ENCODE peak calls at places on chromosomes 6 and 20, in nine cellular contexts. One of them, this sample, is unnamed.

GRCh38 chr6:139644821-139645220 is 270.4 kb upstream of the CITED2 start:
- DNase-seq in HepG2: no peak
- DNase-seq in BE2C: no peak
- DNase-seq in pancreas: no peak
- DNase-seq in fibroblast of mammary gland: peak; percentile 29
- DNase-seq in stomach: no peak
- DNase-seq in transverse colon: no peak
- DNase-seq in right atrium auricular region: no peak
- DNase-seq in thoracic aorta: no peak
- DNase-seq in this sample: peak; percentile 76

GRCh38 chr20:56504373-56505005 is 20.1 kb upstream of the FAM209A start:
- DNase-seq in HepG2: no peak
- DNase-seq in BE2C: no peak
- DNase-seq in pancreas: no peak
- DNase-seq in fibroblast of mammary gland: peak; percentile 4
- DNase-seq in stomach: no peak
- DNase-seq in transverse colon: no peak
- DNase-seq in right atrium auricular region: no peak
- DNase-seq in thoracic aorta: no peak
- DNase-seq in this sample: no peak

GRCh38 chr6:7112741-7113313 is 5.1 kb downstream of the RREB1 start:
- DNase-seq in HepG2: peak; percentile 69
- DNase-seq in BE2C: no peak
- DNase-seq in pancreas: no peak
- DNase-seq in fibroblast of mammary gland: no peak
- DNase-seq in stomach: peak; percentile 39
- DNase-seq in transverse colon: peak; percentile 44
- DNase-seq in right atrium auricular region: no peak
- DNase-seq in thoracic aorta: no peak
- DNase-seq in this sample: no peak

GRCh38 chr6:6438286-6438685 is 117.8 kb upstream of the F13A1 start:
- DNase-seq in HepG2: no peak
- DNase-seq in BE2C: no peak
- DNase-seq in pancreas: no peak
- DNase-seq in fibroblast of mammary gland: peak; percentile 4
- DNase-seq in stomach: no peak
- DNase-seq in transverse colon: no peak
- DNase-seq in right atrium auricular region: no peak
- DNase-seq in thoracic aorta: no peak
- DNase-seq in this sample: no peak

GRCh38 chr6:73409395-73409794 is 14.8 kb downstream of the DDX43 start:
- DNase-seq in HepG2: peak; percentile 46
- DNase-seq in BE2C: no peak
- DNase-seq in pancreas: no peak
- DNase-seq in fibroblast of mammary gland: no peak
- DNase-seq in stomach: no peak
- DNase-seq in transverse colon: no peak
- DNase-seq in right atrium auricular region: no peak
- DNase-seq in thoracic aorta: no peak
- DNase-seq in this sample: peak; percentile 18

GRCh38 chr6:165106261-165106660 is 203.1 kb downstream of the C6orf118 start:
- DNase-seq in HepG2: no peak
- DNase-seq in BE2C: no peak
- DNase-seq in pancreas: no peak
- DNase-seq in fibroblast of mammary gland: no peak
- DNase-seq in stomach: no peak
- DNase-seq in transverse colon: no peak
- DNase-seq in right atrium auricular region: no peak
- DNase-seq in thoracic aorta: no peak
- DNase-seq in this sample: no peak

GRCh38 chr6:84514089-84514971 is 250.1 kb downstream of the TBX18 start:
- DNase-seq in HepG2: no peak
- DNase-seq in BE2C: no peak
- DNase-seq in pancreas: no peak
- DNase-seq in fibroblast of mammary gland: no peak
- DNase-seq in stomach: no peak
- DNase-seq in transverse colon: no peak
- DNase-seq in right atrium auricular region: no peak
- DNase-seq in thoracic aorta: no peak
- DNase-seq in this sample: no peak

GRCh38 chr6:109738200-109738599 is 47.1 kb downstream of the FIG4 start:
- DNase-seq in HepG2: no peak
- DNase-seq in BE2C: no peak
- DNase-seq in pancreas: no peak
- DNase-seq in fibroblast of mammary gland: peak; percentile 39
- DNase-seq in stomach: no peak
- DNase-seq in transverse colon: no peak
- DNase-seq in right atrium auricular region: no peak
- DNase-seq in thoracic aorta: no peak
- DNase-seq in this sample: no peak

GRCh38 chr6:137927777-137928218 is 60.7 kb downstream of the TNFAIP3 start:
- DNase-seq in HepG2: no peak
- DNase-seq in BE2C: no peak
- DNase-seq in pancreas: no peak
- DNase-seq in fibroblast of mammary gland: no peak
- DNase-seq in stomach: no peak
- DNase-seq in transverse colon: peak; percentile 47
- DNase-seq in right atrium auricular region: no peak
- DNase-seq in thoracic aorta: no peak
- DNase-seq in this sample: peak; percentile 31

GRCh38 chr20:20452254-20452676 is 84.4 kb downstream of the INSM1 start:
- DNase-seq in HepG2: no peak
- DNase-seq in BE2C: peak; percentile 86
- DNase-seq in pancreas: no peak
- DNase-seq in fibroblast of mammary gland: peak; percentile 76
- DNase-seq in stomach: peak; percentile 45
- DNase-seq in transverse colon: peak; percentile 54
- DNase-seq in right atrium auricular region: no peak
- DNase-seq in thoracic aorta: no peak
- DNase-seq in this sample: peak; percentile 65

GRCh38 chr6:132084811-132085509 is 133.8 kb upstream of the CCN2 start:
- DNase-seq in HepG2: no peak
- DNase-seq in BE2C: no peak
- DNase-seq in pancreas: no peak
- DNase-seq in fibroblast of mammary gland: peak; percentile 81
- DNase-seq in stomach: no peak
- DNase-seq in transverse colon: no peak
- DNase-seq in right atrium auricular region: no peak
- DNase-seq in thoracic aorta: no peak
- DNase-seq in this sample: peak; percentile 93

GRCh38 chr20:63686492-63687321 is 9.7 kb upstream of the TNFRSF6B start:
- DNase-seq in HepG2: no peak
- DNase-seq in BE2C: no peak
- DNase-seq in pancreas: no peak
- DNase-seq in fibroblast of mammary gland: peak; percentile 90
- DNase-seq in stomach: peak; percentile 70
- DNase-seq in transverse colon: peak; percentile 78
- DNase-seq in right atrium auricular region: peak; percentile 95
- DNase-seq in thoracic aorta: peak; percentile 55
- DNase-seq in this sample: peak; percentile 92

GRCh38 chr6:3341467-3341866 is 82.7 kb downstream of the PSMG4 start:
- DNase-seq in HepG2: no peak
- DNase-seq in BE2C: no peak
- DNase-seq in pancreas: no peak
- DNase-seq in fibroblast of mammary gland: peak; percentile 98
- DNase-seq in stomach: no peak
- DNase-seq in transverse colon: no peak
- DNase-seq in right atrium auricular region: peak; percentile 80
- DNase-seq in thoracic aorta: no peak
- DNase-seq in this sample: peak; percentile 90

GRCh38 chr6:39937686-39938333 is 3.5 kb upstream of the MOCS1 start:
- DNase-seq in HepG2: no peak
- DNase-seq in BE2C: no peak
- DNase-seq in pancreas: no peak
- DNase-seq in fibroblast of mammary gland: no peak
- DNase-seq in stomach: no peak
- DNase-seq in transverse colon: no peak
- DNase-seq in right atrium auricular region: no peak
- DNase-seq in thoracic aorta: no peak
- DNase-seq in this sample: no peak

DNA sequence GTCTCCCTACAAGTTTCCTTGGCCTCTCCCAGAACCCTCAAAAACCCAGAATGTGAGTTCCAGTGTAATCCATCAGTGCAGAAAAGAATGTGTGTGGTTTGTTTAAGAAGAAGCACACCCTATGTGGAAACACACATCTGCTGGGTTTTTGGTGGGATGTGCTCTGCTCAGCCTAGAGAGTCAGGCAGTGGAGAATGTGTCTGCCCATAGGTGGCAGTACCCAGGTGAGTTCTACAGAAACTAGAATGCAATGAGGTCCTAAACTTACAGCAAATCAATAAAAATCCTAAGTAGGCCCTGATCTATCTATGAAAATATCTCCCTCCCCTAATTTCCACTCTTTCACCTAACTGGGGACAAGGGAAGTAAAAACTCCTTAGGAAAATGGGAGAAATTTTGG is 437.3 kb downstream of the DHX35 start:
- DNase-seq in HepG2: no peak
- DNase-seq in BE2C: no peak
- DNase-seq in pancreas: no peak
- DNase-seq in fibroblast of mammary gland: no peak
- DNase-seq in stomach: no peak
- DNase-seq in transverse colon: no peak
- DNase-seq in right atrium auricular region: no peak
- DNase-seq in thoracic aorta: no peak
- DNase-seq in this sample: no peak
- TF ChIP-seq CTCF in HepG2: no peak
- TF ChIP-seq CTCF in BE2C: peak; percentile 8
- TF ChIP-seq CTCF in pancreas: no peak
- TF ChIP-seq CTCF in fibroblast of mammary gland: no peak
- TF ChIP-seq CTCF in stomach: no peak
- TF ChIP-seq CTCF in transverse colon: no peak
- TF ChIP-seq CTCF in right atrium auricular region: no peak
- TF ChIP-seq CTCF in thoracic aorta: no peak
- TF ChIP-seq CTCF in this sample: no peak

DNA sequence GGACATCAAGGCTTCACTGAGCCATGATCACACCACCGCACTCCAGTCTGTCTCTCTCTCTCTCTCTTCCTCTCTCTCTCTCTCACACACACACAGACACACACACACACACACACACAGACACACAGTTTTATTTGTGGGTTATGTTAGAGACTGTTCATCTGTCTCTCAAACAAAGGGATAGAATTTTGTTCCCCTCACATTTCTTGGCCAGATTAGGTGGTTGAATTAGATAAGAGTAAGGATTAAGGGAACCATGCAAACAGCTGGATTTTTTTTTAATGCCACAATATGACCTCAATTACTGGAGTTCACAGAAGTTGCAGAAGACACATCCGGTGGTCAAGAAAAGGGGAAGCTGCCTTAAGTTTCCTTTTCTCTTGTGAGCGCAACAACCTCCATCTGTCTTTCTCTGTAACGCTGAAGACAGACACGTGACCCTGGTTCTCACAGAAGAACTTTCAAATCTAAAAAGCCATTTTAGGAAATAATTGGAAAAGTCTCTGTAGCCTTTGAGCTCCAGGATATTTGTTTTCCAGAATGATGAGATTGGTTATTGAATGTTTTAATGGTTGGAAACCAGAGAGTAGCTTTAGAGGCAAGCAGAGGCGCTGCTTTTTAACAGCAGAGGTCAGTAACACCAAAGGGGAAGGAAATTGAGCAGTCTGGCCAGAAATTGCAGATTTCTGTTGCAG is 33.0 kb upstream of the LGSN start:
- DNase-seq in HepG2: peak; percentile 80
- DNase-seq in BE2C: no peak
- DNase-seq in pancreas: no peak
- DNase-seq in fibroblast of mammary gland: peak; percentile 69
- DNase-seq in stomach: peak; percentile 45
- DNase-seq in transverse colon: peak; percentile 37
- DNase-seq in right atrium auricular region: no peak
- DNase-seq in thoracic aorta: no peak
- DNase-seq in this sample: peak; percentile 68
- H3K4me3 ChIP-seq in HepG2: no peak overlapping the region
- H3K4me3 ChIP-seq in BE2C: no peak overlapping the region
- H3K4me3 ChIP-seq in pancreas: no peak overlapping the region
- H3K4me3 ChIP-seq in fibroblast of mammary gland: no peak overlapping the region
- H3K4me3 ChIP-seq in stomach: no peak overlapping the region
- H3K4me3 ChIP-seq in transverse colon: no peak overlapping the region
- H3K4me3 ChIP-seq in right atrium auricular region: no peak overlapping the region
- H3K4me3 ChIP-seq in thoracic aorta: no peak overlapping the region
- H3K4me3 ChIP-seq in this sample: no peak overlapping the region

DNA sequence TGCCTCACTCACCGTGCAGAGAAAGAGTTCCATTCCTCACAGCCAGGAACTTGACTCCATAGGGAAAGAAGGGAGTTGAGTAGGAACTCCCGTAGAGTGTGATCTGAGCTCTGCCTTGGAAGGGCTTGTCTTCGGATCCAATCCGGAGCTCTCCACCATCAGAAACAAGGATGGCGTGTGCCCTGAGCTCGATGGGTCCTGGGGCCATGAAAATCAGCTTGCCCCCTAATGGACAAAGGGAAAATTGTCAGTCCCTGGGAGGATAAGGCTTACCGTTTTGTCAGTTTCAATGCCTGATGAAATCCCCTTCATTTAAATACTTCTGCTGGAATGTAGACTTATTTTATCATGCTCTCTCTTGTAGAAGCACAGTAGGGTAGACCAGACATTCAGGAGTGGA is 153.3 kb downstream of the PKHD1 start:
- DNase-seq in HepG2: peak; percentile 24
- DNase-seq in BE2C: peak; percentile 14
- DNase-seq in pancreas: no peak
- DNase-seq in fibroblast of mammary gland: no peak
- DNase-seq in stomach: no peak
- DNase-seq in transverse colon: no peak
- DNase-seq in right atrium auricular region: no peak
- DNase-seq in thoracic aorta: no peak
- DNase-seq in this sample: no peak
- TF ChIP-seq CTCF in HepG2: peak; percentile 44
- TF ChIP-seq CTCF in BE2C: peak; percentile 59
- TF ChIP-seq CTCF in pancreas: no peak
- TF ChIP-seq CTCF in fibroblast of mammary gland: peak; percentile 9
- TF ChIP-seq CTCF in stomach: no peak
- TF ChIP-seq CTCF in transverse colon: no peak
- TF ChIP-seq CTCF in right atrium auricular region: no peak
- TF ChIP-seq CTCF in thoracic aorta: no peak
- TF ChIP-seq CTCF in this sample: no peak

GRCh38 chr20:58408603-58409246 is 19.7 kb downstream of the VAPB start:
- DNase-seq in HepG2: peak; percentile 88
- DNase-seq in BE2C: no peak
- DNase-seq in pancreas: no peak
- DNase-seq in fibroblast of mammary gland: peak; percentile 15
- DNase-seq in stomach: no peak
- DNase-seq in transverse colon: no peak
- DNase-seq in right atrium auricular region: no peak
- DNase-seq in thoracic aorta: no peak
- DNase-seq in this sample: no peak
- H3K4me3 ChIP-seq in HepG2: no peak overlapping the region
- H3K4me3 ChIP-seq in BE2C: no peak overlapping the region
- H3K4me3 ChIP-seq in pancreas: no peak overlapping the region
- H3K4me3 ChIP-seq in fibroblast of mammary gland: no peak overlapping the region
- H3K4me3 ChIP-seq in stomach: no peak overlapping the region
- H3K4me3 ChIP-seq in transverse colon: no peak overlapping the region
- H3K4me3 ChIP-seq in right atrium auricular region: no peak overlapping the region
- H3K4me3 ChIP-seq in thoracic aorta: no peak overlapping the region
- H3K4me3 ChIP-seq in this sample: no peak overlapping the region

GRCh38 chr6:143575840-143576498 is 64.4 kb upstream of the FUCA2 start:
- DNase-seq in HepG2: no peak
- DNase-seq in BE2C: no peak
- DNase-seq in pancreas: no peak
- DNase-seq in fibroblast of mammary gland: peak; percentile 28
- DNase-seq in stomach: no peak
- DNase-seq in transverse colon: no peak
- DNase-seq in right atrium auricular region: no peak
- DNase-seq in thoracic aorta: no peak
- DNase-seq in this sample: no peak
- TF ChIP-seq CTCF in HepG2: no peak
- TF ChIP-seq CTCF in BE2C: no peak
- TF ChIP-seq CTCF in pancreas: no peak
- TF ChIP-seq CTCF in fibroblast of mammary gland: no peak
- TF ChIP-seq CTCF in stomach: no peak
- TF ChIP-seq CTCF in transverse colon: no peak
- TF ChIP-seq CTCF in right atrium auricular region: no peak
- TF ChIP-seq CTCF in thoracic aorta: no peak
- TF ChIP-seq CTCF in this sample: no peak

GRCh38 chr6:107635058-107635515 is 145.2 kb downstream of the SOBP start:
- DNase-seq in HepG2: no peak
- DNase-seq in BE2C: no peak
- DNase-seq in pancreas: no peak
- DNase-seq in fibroblast of mammary gland: no peak
- DNase-seq in stomach: no peak
- DNase-seq in transverse colon: no peak
- DNase-seq in right atrium auricular region: no peak
- DNase-seq in thoracic aorta: no peak
- DNase-seq in this sample: no peak
- H3K4me3 ChIP-seq in HepG2: no peak overlapping the region
- H3K4me3 ChIP-seq in BE2C: no peak overlapping the region
- H3K4me3 ChIP-seq in pancreas: no peak overlapping the region
- H3K4me3 ChIP-seq in fibroblast of mammary gland: no peak overlapping the region
- H3K4me3 ChIP-seq in stomach: no peak overlapping the region
- H3K4me3 ChIP-seq in transverse colon: no peak overlapping the region
- H3K4me3 ChIP-seq in right atrium auricular region: peak overlapping the region; percentile 40
- H3K4me3 ChIP-seq in thoracic aorta: peak overlapping the region; percentile 37
- H3K4me3 ChIP-seq in this sample: no peak overlapping the region